ENCODE peak calls at places on chromosomes 3 and 15, in ten cellular contexts. One of them, this sample, is unnamed.

GRCh38 chr3:73296258-73296635 is 234.8 kb downstream of the EBLN2 start:
- DNase-seq in epithelial cell of esophagus: no peak
- DNase-seq in stomach: no peak
- DNase-seq in activated CD8-positive, alpha-beta T cell treated with anti-CD3 and anti-CD28 coated beads for 36 hours: no peak
- DNase-seq in OCI-LY7: no peak
- DNase-seq in upper lobe of right lung: no peak
- DNase-seq in retinal pigment epithelial cell: no peak
- DNase-seq in cardiac fibroblast: no peak
- DNase-seq in brain microvascular endothelial cell: no peak
- DNase-seq in AG09309: no peak
- DNase-seq in this sample: no peak

GRCh38 chr3:124560406-124561215 is 169.6 kb upstream of the UMPS start:
- DNase-seq in retinal pigment epithelial cell: no peak
- DNase-seq in epithelial cell of esophagus: no peak
- DNase-seq in cardiac fibroblast: no peak
- DNase-seq in stomach: no peak
- DNase-seq in upper lobe of right lung: no peak
- DNase-seq in activated CD8-positive, alpha-beta T cell treated with anti-CD3 and anti-CD28 coated beads for 36 hours: no peak
- DNase-seq in OCI-LY7: no peak
- DNase-seq in AG09309: no peak
- DNase-seq in brain microvascular endothelial cell: no peak
- DNase-seq in this sample: no peak

GRCh38 chr3:85589145-85589544 is 630.4 kb downstream of the CADM2 start:
- DNase-seq in stomach: no peak
- DNase-seq in upper lobe of right lung: no peak
- DNase-seq in cardiac fibroblast: peak; percentile 75
- DNase-seq in brain microvascular endothelial cell: peak; percentile 92
- DNase-seq in retinal pigment epithelial cell: no peak
- DNase-seq in AG09309: no peak
- DNase-seq in epithelial cell of esophagus: peak; percentile 27
- DNase-seq in OCI-LY7: no peak
- DNase-seq in activated CD8-positive, alpha-beta T cell treated with anti-CD3 and anti-CD28 coated beads for 36 hours: no peak
- DNase-seq in this sample: no peak

GRCh38 chr3:40557558-40558161 is 32.9 kb downstream of the ZNF621 start:
- DNase-seq in upper lobe of right lung: no peak
- DNase-seq in cardiac fibroblast: no peak
- DNase-seq in brain microvascular endothelial cell: peak; percentile 1
- DNase-seq in epithelial cell of esophagus: no peak
- DNase-seq in retinal pigment epithelial cell: no peak
- DNase-seq in stomach: no peak
- DNase-seq in activated CD8-positive, alpha-beta T cell treated with anti-CD3 and anti-CD28 coated beads for 36 hours: no peak
- DNase-seq in AG09309: no peak
- DNase-seq in OCI-LY7: no peak
- DNase-seq in this sample: no peak

GRCh38 chr3:35679409-35680080 is 40.2 kb downstream of the ARPP21 start:
- DNase-seq in AG09309: no peak
- DNase-seq in activated CD8-positive, alpha-beta T cell treated with anti-CD3 and anti-CD28 coated beads for 36 hours: no peak
- DNase-seq in stomach: no peak
- DNase-seq in cardiac fibroblast: no peak
- DNase-seq in retinal pigment epithelial cell: no peak
- DNase-seq in OCI-LY7: no peak
- DNase-seq in upper lobe of right lung: no peak
- DNase-seq in epithelial cell of esophagus: no peak
- DNase-seq in brain microvascular endothelial cell: no peak
- DNase-seq in this sample: no peak

GRCh38 chr3:134685881-134686802 is 35.3 kb upstream of the KY start:
- DNase-seq in OCI-LY7: no peak
- DNase-seq in retinal pigment epithelial cell: no peak
- DNase-seq in stomach: no peak
- DNase-seq in cardiac fibroblast: peak; percentile 86
- DNase-seq in upper lobe of right lung: no peak
- DNase-seq in AG09309: peak; percentile 63
- DNase-seq in brain microvascular endothelial cell: peak; percentile 85
- DNase-seq in epithelial cell of esophagus: no peak
- DNase-seq in activated CD8-positive, alpha-beta T cell treated with anti-CD3 and anti-CD28 coated beads for 36 hours: no peak
- DNase-seq in this sample: no peak

GRCh38 chr3:170542704-170543103 is 43.2 kb downstream of the SLC7A14 start:
- DNase-seq in brain microvascular endothelial cell: no peak
- DNase-seq in epithelial cell of esophagus: peak; percentile 37
- DNase-seq in cardiac fibroblast: peak; percentile 32
- DNase-seq in upper lobe of right lung: no peak
- DNase-seq in OCI-LY7: no peak
- DNase-seq in AG09309: no peak
- DNase-seq in retinal pigment epithelial cell: no peak
- DNase-seq in stomach: no peak
- DNase-seq in activated CD8-positive, alpha-beta T cell treated with anti-CD3 and anti-CD28 coated beads for 36 hours: no peak
- DNase-seq in this sample: no peak

GRCh38 chr3:150460484-150460883 is 52.4 kb downstream of the TSC22D2 start:
- DNase-seq in activated CD8-positive, alpha-beta T cell treated with anti-CD3 and anti-CD28 coated beads for 36 hours: no peak
- DNase-seq in stomach: no peak
- DNase-seq in brain microvascular endothelial cell: no peak
- DNase-seq in AG09309: no peak
- DNase-seq in OCI-LY7: no peak
- DNase-seq in retinal pigment epithelial cell: no peak
- DNase-seq in upper lobe of right lung: no peak
- DNase-seq in epithelial cell of esophagus: no peak
- DNase-seq in cardiac fibroblast: no peak
- DNase-seq in this sample: no peak

GRCh38 chr3:188712257-188712924 is 459.4 kb upstream of the TPRG1 start:
- DNase-seq in upper lobe of right lung: no peak
- DNase-seq in activated CD8-positive, alpha-beta T cell treated with anti-CD3 and anti-CD28 coated beads for 36 hours: no peak
- DNase-seq in OCI-LY7: no peak
- DNase-seq in cardiac fibroblast: peak; percentile 87
- DNase-seq in brain microvascular endothelial cell: peak; percentile 71
- DNase-seq in AG09309: peak; percentile 25
- DNase-seq in stomach: no peak
- DNase-seq in retinal pigment epithelial cell: no peak
- DNase-seq in epithelial cell of esophagus: peak; percentile 50
- DNase-seq in this sample: no peak

GRCh38 chr15:49881866-49882265 is 237.2 kb downstream of the ATP8B4 start:
- DNase-seq in cardiac fibroblast: no peak
- DNase-seq in upper lobe of right lung: no peak
- DNase-seq in epithelial cell of esophagus: no peak
- DNase-seq in activated CD8-positive, alpha-beta T cell treated with anti-CD3 and anti-CD28 coated beads for 36 hours: no peak
- DNase-seq in AG09309: no peak
- DNase-seq in OCI-LY7: no peak
- DNase-seq in retinal pigment epithelial cell: no peak
- DNase-seq in stomach: no peak
- DNase-seq in brain microvascular endothelial cell: no peak
- DNase-seq in this sample: no peak

GRCh38 chr15:88636039-88636438 is 2.8 kb upstream of the ISG20 start:
- DNase-seq in AG09309: no peak
- DNase-seq in epithelial cell of esophagus: peak; percentile 82
- DNase-seq in brain microvascular endothelial cell: no peak
- DNase-seq in cardiac fibroblast: no peak
- DNase-seq in activated CD8-positive, alpha-beta T cell treated with anti-CD3 and anti-CD28 coated beads for 36 hours: peak; percentile 77
- DNase-seq in upper lobe of right lung: no peak
- DNase-seq in retinal pigment epithelial cell: no peak
- DNase-seq in stomach: peak; percentile 88
- DNase-seq in OCI-LY7: no peak
- DNase-seq in this sample: peak; percentile 84

GRCh38 chr3:163785693-163786092 is 1292.6 kb downstream of the SI start:
- DNase-seq in cardiac fibroblast: no peak
- DNase-seq in stomach: no peak
- DNase-seq in retinal pigment epithelial cell: no peak
- DNase-seq in epithelial cell of esophagus: no peak
- DNase-seq in AG09309: no peak
- DNase-seq in activated CD8-positive, alpha-beta T cell treated with anti-CD3 and anti-CD28 coated beads for 36 hours: no peak
- DNase-seq in upper lobe of right lung: no peak
- DNase-seq in OCI-LY7: no peak
- DNase-seq in brain microvascular endothelial cell: peak; percentile 7
- DNase-seq in this sample: peak; percentile 43

GRCh38 chr3:46853441-46854410 is 9.5 kb downstream of the MYL3 start:
- DNase-seq in brain microvascular endothelial cell: no peak
- DNase-seq in OCI-LY7: no peak
- DNase-seq in upper lobe of right lung: peak; percentile 45
- DNase-seq in activated CD8-positive, alpha-beta T cell treated with anti-CD3 and anti-CD28 coated beads for 36 hours: no peak
- DNase-seq in epithelial cell of esophagus: no peak
- DNase-seq in stomach: no peak
- DNase-seq in retinal pigment epithelial cell: no peak
- DNase-seq in cardiac fibroblast: no peak
- DNase-seq in AG09309: no peak
- DNase-seq in this sample: no peak

GRCh38 chr15:43214592-43215295 is 6.1 kb downstream of the EPB42 start:
- DNase-seq in brain microvascular endothelial cell: no peak
- DNase-seq in epithelial cell of esophagus: no peak
- DNase-seq in OCI-LY7: no peak
- DNase-seq in activated CD8-positive, alpha-beta T cell treated with anti-CD3 and anti-CD28 coated beads for 36 hours: no peak
- DNase-seq in stomach: no peak
- DNase-seq in retinal pigment epithelial cell: no peak
- DNase-seq in upper lobe of right lung: no peak
- DNase-seq in cardiac fibroblast: no peak
- DNase-seq in AG09309: no peak
- DNase-seq in this sample: no peak

GRCh38 chr15:43215961-43216360 is 4.9 kb downstream of the EPB42 start:
- DNase-seq in activated CD8-positive, alpha-beta T cell treated with anti-CD3 and anti-CD28 coated beads for 36 hours: no peak
- DNase-seq in AG09309: no peak
- DNase-seq in stomach: no peak
- DNase-seq in cardiac fibroblast: peak; percentile 20
- DNase-seq in OCI-LY7: no peak
- DNase-seq in retinal pigment epithelial cell: peak; percentile 61
- DNase-seq in epithelial cell of esophagus: peak; percentile 76
- DNase-seq in brain microvascular endothelial cell: peak; percentile 19
- DNase-seq in upper lobe of right lung: no peak
- DNase-seq in this sample: no peak

GRCh38 chr15:43219929-43220886 is 610 bp downstream of the EPB42 start:
- DNase-seq in epithelial cell of esophagus: no peak
- DNase-seq in AG09309: no peak
- DNase-seq in brain microvascular endothelial cell: no peak
- DNase-seq in retinal pigment epithelial cell: no peak
- DNase-seq in activated CD8-positive, alpha-beta T cell treated with anti-CD3 and anti-CD28 coated beads for 36 hours: no peak
- DNase-seq in OCI-LY7: no peak
- DNase-seq in cardiac fibroblast: no peak
- DNase-seq in upper lobe of right lung: no peak
- DNase-seq in stomach: no peak
- DNase-seq in this sample: no peak

GRCh38 chr15:43220991-43221403 is at the start of gene EPB42:
- DNase-seq in retinal pigment epithelial cell: no peak
- DNase-seq in stomach: no peak
- DNase-seq in AG09309: no peak
- DNase-seq in activated CD8-positive, alpha-beta T cell treated with anti-CD3 and anti-CD28 coated beads for 36 hours: no peak
- DNase-seq in epithelial cell of esophagus: no peak
- DNase-seq in cardiac fibroblast: no peak
- DNase-seq in brain microvascular endothelial cell: no peak
- DNase-seq in OCI-LY7: no peak
- DNase-seq in upper lobe of right lung: no peak
- DNase-seq in this sample: no peak

GRCh38 chr15:43218908-43219706 is 1.7 kb downstream of the EPB42 start:
- DNase-seq in cardiac fibroblast: peak; percentile 17
- DNase-seq in epithelial cell of esophagus: peak; percentile 95
- DNase-seq in upper lobe of right lung: no peak
- DNase-seq in retinal pigment epithelial cell: no peak
- DNase-seq in brain microvascular endothelial cell: no peak
- DNase-seq in AG09309: no peak
- DNase-seq in stomach: no peak
- DNase-seq in activated CD8-positive, alpha-beta T cell treated with anti-CD3 and anti-CD28 coated beads for 36 hours: peak; percentile 41
- DNase-seq in OCI-LY7: peak; percentile 6
- DNase-seq in this sample: no peak
- TF ChIP-seq CTCF in cardiac fibroblast: peak; percentile 33
- TF ChIP-seq CTCF in epithelial cell of esophagus: peak; percentile 69
- TF ChIP-seq CTCF in upper lobe of right lung: peak; percentile 7
- TF ChIP-seq CTCF in retinal pigment epithelial cell: peak; percentile 44
- TF ChIP-seq CTCF in brain microvascular endothelial cell: peak; percentile 61
- TF ChIP-seq CTCF in AG09309: peak; percentile 40
- TF ChIP-seq CTCF in stomach: no peak
- TF ChIP-seq CTCF in activated CD8-positive, alpha-beta T cell treated with anti-CD3 and anti-CD28 coated beads for 36 hours: no peak
- TF ChIP-seq CTCF in OCI-LY7: peak; percentile 38
- TF ChIP-seq CTCF in this sample: no peak

GRCh38 chr3:71022552-71023335 is 560.8 kb downstream of the FOXP1 start:
- DNase-seq in cardiac fibroblast: peak; percentile 53
- DNase-seq in AG09309: no peak
- DNase-seq in upper lobe of right lung: no peak
- DNase-seq in retinal pigment epithelial cell: no peak
- DNase-seq in activated CD8-positive, alpha-beta T cell treated with anti-CD3 and anti-CD28 coated beads for 36 hours: no peak
- DNase-seq in OCI-LY7: no peak
- DNase-seq in epithelial cell of esophagus: peak; percentile 59
- DNase-seq in brain microvascular endothelial cell: no peak
- DNase-seq in stomach: no peak
- DNase-seq in this sample: peak; percentile 20
- TF ChIP-seq CTCF in cardiac fibroblast: peak; percentile 29
- TF ChIP-seq CTCF in AG09309: peak; percentile 19
- TF ChIP-seq CTCF in upper lobe of right lung: peak; percentile 23
- TF ChIP-seq CTCF in retinal pigment epithelial cell: peak; percentile 53
- TF ChIP-seq CTCF in activated CD8-positive, alpha-beta T cell treated with anti-CD3 and anti-CD28 coated beads for 36 hours: no peak
- TF ChIP-seq CTCF in OCI-LY7: peak; percentile 50
- TF ChIP-seq CTCF in epithelial cell of esophagus: peak; percentile 36
- TF ChIP-seq CTCF in brain microvascular endothelial cell: peak; percentile 53
- TF ChIP-seq CTCF in stomach: no peak
- TF ChIP-seq CTCF in this sample: no peak

DNA sequence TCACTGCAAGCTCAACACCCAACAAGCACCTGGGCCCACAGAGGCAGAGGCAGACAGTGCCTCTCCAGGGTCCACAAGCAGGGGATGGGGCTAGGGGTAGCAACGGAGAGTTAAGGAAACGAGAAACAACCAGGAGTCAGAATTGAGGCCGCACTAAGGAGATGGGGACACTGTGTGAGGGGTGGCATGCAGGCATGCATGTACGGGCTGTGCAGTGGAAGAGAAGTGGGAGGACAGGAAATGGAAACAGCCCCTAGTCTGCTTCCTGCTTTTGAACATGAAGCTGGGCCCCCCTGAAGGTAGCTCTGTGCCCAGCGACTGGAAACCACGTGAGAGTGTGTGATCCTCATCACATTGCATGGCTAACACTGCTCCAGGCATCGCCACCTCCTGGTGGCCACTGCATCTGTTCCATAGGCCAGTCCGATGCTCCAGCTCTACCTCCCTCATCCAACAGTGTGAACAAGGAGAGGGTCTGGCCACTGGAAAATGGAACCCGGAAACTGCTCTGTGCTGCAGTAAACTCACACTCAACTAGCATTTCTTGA is 44.0 kb downstream of the XXYLT1 start:
- DNase-seq in epithelial cell of esophagus: no peak
- DNase-seq in AG09309: no peak
- DNase-seq in OCI-LY7: peak; percentile 37
- DNase-seq in activated CD8-positive, alpha-beta T cell treated with anti-CD3 and anti-CD28 coated beads for 36 hours: peak; percentile 72
- DNase-seq in cardiac fibroblast: peak; percentile 31
- DNase-seq in brain microvascular endothelial cell: no peak
- DNase-seq in upper lobe of right lung: peak; percentile 43
- DNase-seq in retinal pigment epithelial cell: no peak
- DNase-seq in stomach: peak; percentile 29
- DNase-seq in this sample: no peak
- TF ChIP-seq CTCF in epithelial cell of esophagus: peak; percentile 32
- TF ChIP-seq CTCF in AG09309: peak; percentile 48
- TF ChIP-seq CTCF in OCI-LY7: peak; percentile 47
- TF ChIP-seq CTCF in activated CD8-positive, alpha-beta T cell treated with anti-CD3 and anti-CD28 coated beads for 36 hours: no peak
- TF ChIP-seq CTCF in cardiac fibroblast: peak; percentile 41
- TF ChIP-seq CTCF in brain microvascular endothelial cell: peak; percentile 71
- TF ChIP-seq CTCF in upper lobe of right lung: no peak
- TF ChIP-seq CTCF in retinal pigment epithelial cell: peak; percentile 62
- TF ChIP-seq CTCF in stomach: no peak
- TF ChIP-seq CTCF in this sample: no peak

DNA sequence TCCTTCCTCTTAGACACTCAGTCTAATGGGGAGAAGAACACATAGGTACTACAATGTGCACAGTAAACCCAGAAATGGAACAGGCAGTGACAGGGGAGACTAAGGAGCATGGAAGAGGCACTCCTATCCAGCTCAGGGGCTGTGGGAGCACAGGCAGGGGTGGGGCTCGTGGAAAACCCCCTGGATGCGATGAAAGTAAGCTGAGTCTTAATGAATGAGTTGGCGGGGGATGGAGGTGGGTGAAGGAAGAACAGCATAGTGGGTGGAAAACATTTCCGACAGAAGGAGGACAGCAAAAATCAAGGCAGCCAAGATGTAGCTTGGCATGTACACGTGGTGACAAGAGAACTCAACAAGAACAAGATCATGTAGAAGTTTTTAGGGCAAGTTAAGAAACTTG is 33.6 kb upstream of the UBE2E2 start:
- DNase-seq in AG09309: no peak
- DNase-seq in brain microvascular endothelial cell: no peak
- DNase-seq in retinal pigment epithelial cell: no peak
- DNase-seq in upper lobe of right lung: no peak
- DNase-seq in epithelial cell of esophagus: no peak
- DNase-seq in stomach: no peak
- DNase-seq in OCI-LY7: no peak
- DNase-seq in cardiac fibroblast: no peak
- DNase-seq in activated CD8-positive, alpha-beta T cell treated with anti-CD3 and anti-CD28 coated beads for 36 hours: no peak
- DNase-seq in this sample: no peak
- TF ChIP-seq CTCF in AG09309: no peak
- TF ChIP-seq CTCF in brain microvascular endothelial cell: no peak
- TF ChIP-seq CTCF in retinal pigment epithelial cell: no peak
- TF ChIP-seq CTCF in upper lobe of right lung: no peak
- TF ChIP-seq CTCF in epithelial cell of esophagus: no peak
- TF ChIP-seq CTCF in stomach: no peak
- TF ChIP-seq CTCF in OCI-LY7: no peak
- TF ChIP-seq CTCF in cardiac fibroblast: no peak
- TF ChIP-seq CTCF in activated CD8-positive, alpha-beta T cell treated with anti-CD3 and anti-CD28 coated beads for 36 hours: no peak
- TF ChIP-seq CTCF in this sample: no peak